ENCODE peak calls at places on chromosomes 16 and 17, in six cellular contexts. G is GM23248, S is IMR-90, R is mesendoderm, P is colonic mucosa, Z is fibroblast of lung. J is an unnamed sample.
A peak's percentile ranks its signal among the peaks of the same experiment; 100 is the strongest.

GRCh38 chr17:67343237-67343636 is 23.1 kb downstream of the PSMD12 start:
- DNase-seq in G (no peak), S (no peak), R (no peak), P (no peak), Z (no peak), J (no peak)

GRCh38 chr17:36592711-36593321 is 1.1 kb downstream of the DHRS11 start:
- DNase-seq in G (no peak), S (no peak), R (peak; percentile 53), P (peak; percentile 81), Z (no peak), J (no peak)

GRCh38 chr17:62581769-62582168 is 45.7 kb upstream of the MRC2 start:
- DNase-seq in G (peak; percentile 49), S (no peak), R (no peak), P (no peak), Z (peak; percentile 26), J (no peak)

GRCh38 chr17:49557204-49558024 is 18.3 kb upstream of the NXPH3 start:
- DNase-seq in G (peak; percentile 67), S (peak; percentile 46), R (peak; percentile 79), P (no peak), Z (peak; percentile 31), J (peak; percentile 67)

GRCh38 chr17:39751637-39752036 is 13.9 kb downstream of the GRB7 start:
- DNase-seq in G (peak; percentile 28), S (no peak), R (no peak), P (no peak), Z (no peak), J (no peak)

GRCh38 chr17:40830085-40830776 is 7.8 kb upstream of the KRT10 start:
- DNase-seq in G (no peak), S (no peak), R (no peak), P (no peak), Z (no peak), J (no peak)

GRCh38 chr17:4833941-4834501 is 881 bp downstream of the MINK1 start:
- DNase-seq in G (peak; percentile 61), S (peak; percentile 80), R (peak; percentile 37), P (peak; percentile 60), Z (peak; percentile 52), J (peak; percentile 94)

GRCh38 chr16:324451-325334 is 27.8 kb downstream of the AXIN1 start:
- DNase-seq in G (no peak), S (no peak), R (no peak), P (peak; percentile 40), Z (no peak), J (no peak)

GRCh38 chr16:62034236-62035114 is 1.8 kb downstream of the CDH8 start:
- DNase-seq in G (no peak), S (no peak), R (peak; percentile 86), P (no peak), Z (no peak), J (no peak)

GRCh38 chr17:45005700-45006099 is 37.6 kb upstream of the C1QL1 start:
- DNase-seq in G (no peak), S (no peak), R (no peak), P (no peak), Z (no peak), J (no peak)

GRCh38 chr17:3740611-3741073 is 16.9 kb downstream of the HASPIN start:
- DNase-seq in G (no peak), S (no peak), R (peak; percentile 30), P (no peak), Z (no peak), J (no peak)

GRCh38 chr16:56647641-56648431 is 3.9 kb upstream of the MT1B start:
- DNase-seq in G (no peak), S (no peak), R (no peak), P (peak; percentile 77), Z (no peak), J (no peak)

GRCh38 chr17:37608369-37609169 is 649 bp downstream of the SYNRG start:
- DNase-seq in G (peak; percentile 60), S (peak; percentile 48), R (peak; percentile 70), P (peak; percentile 38), Z (peak; percentile 54), J (peak; percentile 59)

GRCh38 chr17:76354747-76355310 is 1.1 kb upstream of the PRPSAP1 start:
- DNase-seq in G (peak; percentile 31), S (no peak), R (peak; percentile 48), P (no peak), Z (no peak), J (no peak)

GRCh38 chr16:11386791-11387546 is 41.7 kb downstream of the RMI2 start:
- DNase-seq in G (peak; percentile 81), S (no peak), R (peak; percentile 82), P (no peak), Z (no peak), J (peak; percentile 55)

GRCh38 chr16:85200471-85201278 is 88.4 kb upstream of the CIBAR2 start:
- DNase-seq in G (no peak), S (no peak), R (no peak), P (no peak), Z (no peak), J (peak; percentile 56)

GRCh38 chr17:64084086-64084939 is 45.6 kb downstream of the ERN1 start:
- DNase-seq in G (peak; percentile 50), S (peak; percentile 43), R (no peak), P (peak; percentile 68), Z (peak; percentile 56), J (peak; percentile 68)

GRCh38 chr17:8975091-8975707 is 9.7 kb upstream of the PIK3R5 start:
- DNase-seq in G (no peak), S (no peak), R (no peak), P (no peak), Z (no peak), J (no peak)

GRCh38 chr16:56985288-56985961 is 3.9 kb upstream of the NLRC5 start:
- DNase-seq in G (peak; percentile 96), S (peak; percentile 85), R (peak; percentile 61), P (peak; percentile 76), Z (peak; percentile 88), J (peak; percentile 93)

GRCh38 chr16:46591257-46591656 is 29.9 kb downstream of the SHCBP1 start:
- DNase-seq in G (no peak), S (no peak), R (no peak), P (no peak), Z (no peak), J (no peak)

GRCh38 chr16:706189-707061 is 824 bp upstream of the FBXL16 start:
- DNase-seq in G (no peak), S (no peak), R (no peak), P (no peak), Z (no peak), J (no peak)

GRCh38 chr16:67148656-67149275 is 2.0 kb downstream of the B3GNT9 start:
- DNase-seq in G (no peak), S (no peak), R (no peak), P (no peak), Z (no peak), J (no peak)

GRCh38 chr17:59277031-59277430 is 54.4 kb upstream of the YPEL2 start:
- DNase-seq in G (no peak), S (no peak), R (no peak), P (no peak), Z (no peak), J (no peak)

GRCh38 chr17:43880420-43880991 is 26.8 kb downstream of the MPP2 start:
- DNase-seq in G (peak; percentile 30), S (no peak), R (peak; percentile 55), P (peak; percentile 69), Z (no peak), J (peak; percentile 26)

GRCh38 chr16:73047536-73048291 is at the start of gene ZFHX3:
- DNase-seq in G (peak; percentile 83), S (peak; percentile 49), R (peak; percentile 67), P (peak; percentile 83), Z (peak; percentile 66), J (peak; percentile 70)

GRCh38 chr17:21215935-21216334 is 2.0 kb upstream of the TMEM11 start:
- DNase-seq in G (no peak), S (no peak), R (peak; percentile 37), P (no peak), Z (peak; percentile 67), J (peak; percentile 34)

GRCh38 chr17:29103341-29103740 is 60.4 kb downstream of the PIPOX start:
- DNase-seq in G (no peak), S (no peak), R (no peak), P (no peak), Z (no peak), J (no peak)

GRCh38 chr17:29100296-29100695 is 57.4 kb downstream of the PIPOX start:
- DNase-seq in G (no peak), S (no peak), R (no peak), P (no peak), Z (no peak), J (no peak)

GRCh38 chr17:29102741-29103181 is 59.8 kb downstream of the PIPOX start:
- DNase-seq in G (no peak), S (no peak), R (no peak), P (no peak), Z (peak; percentile 27), J (no peak)

GRCh38 chr17:29099527-29099926 is 56.6 kb downstream of the PIPOX start:
- DNase-seq in G (no peak), S (no peak), R (peak; percentile 9), P (no peak), Z (no peak), J (no peak)

GRCh38 chr17:29102046-29102445 is 59.1 kb downstream of the PIPOX start:
- DNase-seq in G (no peak), S (no peak), R (no peak), P (no peak), Z (no peak), J (no peak)
- H3K9ac ChIP-seq in G (no peak overlapping the region), S (no peak overlapping the region), R (no peak overlapping the region), P (no peak overlapping the region), Z (no peak overlapping the region), J (no peak overlapping the region)

DNA sequence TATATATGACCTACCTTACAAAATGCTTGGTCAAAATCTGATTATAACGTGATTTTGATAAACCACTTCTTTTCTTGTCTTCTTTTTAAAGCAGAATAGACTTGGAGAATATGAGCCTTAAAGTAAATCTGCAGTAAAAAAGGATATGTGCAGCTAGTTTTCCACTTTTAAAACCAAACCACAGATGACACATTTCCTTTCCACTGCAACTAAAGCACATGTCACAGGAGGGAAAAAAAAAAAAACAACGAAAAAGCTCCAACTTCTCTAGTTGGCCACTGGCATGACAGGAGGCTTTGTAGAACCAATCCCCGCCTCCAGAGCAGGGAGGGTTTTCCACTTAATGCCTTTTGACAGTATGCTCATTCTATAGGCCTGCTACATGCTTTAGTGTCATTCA is at the start of gene EVI2A:
- DNase-seq in G (peak; percentile 80), S (peak; percentile 88), R (peak; percentile 7), P (peak; percentile 36), Z (peak; percentile 89), J (peak; percentile 92)
- H3K4me1 ChIP-seq in G (peaks cover 20% of the 10 kb centered on the region), S (peaks cover 3% of the 10 kb centered on the region), R (no peaks in the 10 kb centered on the region), P (no peaks in the 10 kb centered on the region), Z (no peaks in the 10 kb centered on the region), J (peaks cover 1% of the 10 kb centered on the region)

GRCh38 chr16:1773703-1774455 is 945 bp upstream of the MRPS34 start:
- DNase-seq in G (peak; percentile 69), S (peak; percentile 24), R (no peak), P (no peak), Z (peak; percentile 51), J (peak; percentile 41)
- H3K9ac ChIP-seq in G (peak overlapping the region; percentile 86), S (peak overlapping the region; percentile 78), R (peak overlapping the region; percentile 91), P (peak overlapping the region; percentile 95), Z (peak overlapping the region; percentile 85), J (peak overlapping the region; percentile 87)

DNA sequence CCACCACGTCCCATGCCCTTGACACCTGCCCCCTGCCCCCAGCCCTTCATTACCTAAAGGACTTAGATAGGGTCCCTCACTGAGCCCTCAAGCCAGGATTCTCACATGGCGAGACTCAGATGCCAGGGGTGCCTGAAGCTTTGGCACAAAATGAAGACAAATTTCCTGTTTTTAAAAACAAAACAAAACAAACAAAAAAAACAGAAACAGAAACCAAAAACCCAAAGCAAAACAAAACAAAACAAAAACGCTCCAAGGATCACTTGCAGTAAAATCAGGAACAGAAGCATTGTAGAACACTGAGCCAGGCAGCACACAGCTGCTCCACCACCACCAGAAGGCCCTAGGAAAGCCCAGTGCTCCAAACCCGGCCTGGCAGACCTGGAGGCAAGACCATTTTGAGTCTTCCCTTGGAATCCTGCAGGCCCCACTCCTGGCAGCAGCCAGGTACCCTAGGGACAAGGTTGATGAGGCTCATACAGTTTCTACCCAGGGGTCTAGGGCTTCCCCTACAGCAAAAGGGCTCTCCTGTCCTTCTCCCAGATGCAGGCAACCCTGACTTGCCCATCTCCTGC is 20.8 kb downstream of the MYO18A start:
- DNase-seq in G (peak; percentile 9), S (no peak), R (no peak), P (no peak), Z (no peak), J (no peak)
- H3K4me1 ChIP-seq in G (peaks cover 41% of the 10 kb centered on the region), S (peaks cover 67% of the 10 kb centered on the region), R (peaks cover 15% of the 10 kb centered on the region), P (peaks cover 36% of the 10 kb centered on the region), Z (peaks cover 48% of the 10 kb centered on the region), J (peaks cover 69% of the 10 kb centered on the region)

J was measured in mesenchymal stem cell.